ENCODE peak calls at places on chromosome 18, in nine cellular contexts. One of them, this sample, is unnamed.

GRCh38 chr18:58829263-58829662 is 35.4 kb upstream of the ZNF532 start:
- DNase-seq in mesendoderm: no peak
- DNase-seq in EH: peak
- DNase-seq in activated naive CD4-positive, alpha-beta T cell treated with anti-CD3 and anti-CD28 coated beads, Interleukin-2, amount 10 ng/mL, durations not matched to agents 7 days and 5 days: no peak
- DNase-seq in nephron progenitor cell: no peak
- DNase-seq in NCI-H748 treated with DMSO at 0.1 percent for 48 hours: no peak
- DNase-seq in activated CD8-positive, alpha-beta memory T cell treated with anti-CD3 and anti-CD28 coated beads, Interleukin-2, amount 50 U/mL, for 48 hours: no peak
- DNase-seq in upper lobe of left lung: no peak
- DNase-seq in RWPE1: no peak
- DNase-seq in this sample: no peak

GRCh38 chr18:76476665-76477561 is 18.1 kb downstream of the ZNF516 start:
- DNase-seq in activated CD8-positive, alpha-beta memory T cell treated with anti-CD3 and anti-CD28 coated beads, Interleukin-2, amount 50 U/mL, for 48 hours: peak
- DNase-seq in activated naive CD4-positive, alpha-beta T cell treated with anti-CD3 and anti-CD28 coated beads, Interleukin-2, amount 10 ng/mL, durations not matched to agents 7 days and 5 days: no peak
- DNase-seq in NCI-H748 treated with DMSO at 0.1 percent for 48 hours: no peak
- DNase-seq in EH: peak
- DNase-seq in nephron progenitor cell: no peak
- DNase-seq in RWPE1: peak
- DNase-seq in upper lobe of left lung: no peak
- DNase-seq in mesendoderm: no peak
- DNase-seq in this sample: no peak

GRCh38 chr18:2089416-2089815 is 481.9 kb downstream of the METTL4 start:
- DNase-seq in nephron progenitor cell: no peak
- DNase-seq in upper lobe of left lung: no peak
- DNase-seq in activated naive CD4-positive, alpha-beta T cell treated with anti-CD3 and anti-CD28 coated beads, Interleukin-2, amount 10 ng/mL, durations not matched to agents 7 days and 5 days: no peak
- DNase-seq in EH: no peak
- DNase-seq in NCI-H748 treated with DMSO at 0.1 percent for 48 hours: no peak
- DNase-seq in RWPE1: no peak
- DNase-seq in mesendoderm: no peak
- DNase-seq in activated CD8-positive, alpha-beta memory T cell treated with anti-CD3 and anti-CD28 coated beads, Interleukin-2, amount 50 U/mL, for 48 hours: no peak
- DNase-seq in this sample: no peak

GRCh38 chr18:7601249-7601620 is 34.1 kb downstream of the PTPRM start:
- DNase-seq in EH: peak
- DNase-seq in nephron progenitor cell: no peak
- DNase-seq in RWPE1: no peak
- DNase-seq in NCI-H748 treated with DMSO at 0.1 percent for 48 hours: no peak
- DNase-seq in activated CD8-positive, alpha-beta memory T cell treated with anti-CD3 and anti-CD28 coated beads, Interleukin-2, amount 50 U/mL, for 48 hours: no peak
- DNase-seq in mesendoderm: peak
- DNase-seq in upper lobe of left lung: no peak
- DNase-seq in activated naive CD4-positive, alpha-beta T cell treated with anti-CD3 and anti-CD28 coated beads, Interleukin-2, amount 10 ng/mL, durations not matched to agents 7 days and 5 days: no peak
- DNase-seq in this sample: peak

GRCh38 chr18:23943104-23943503 is 71.5 kb upstream of the TTC39C start:
- DNase-seq in NCI-H748 treated with DMSO at 0.1 percent for 48 hours: no peak
- DNase-seq in EH: no peak
- DNase-seq in activated CD8-positive, alpha-beta memory T cell treated with anti-CD3 and anti-CD28 coated beads, Interleukin-2, amount 50 U/mL, for 48 hours: no peak
- DNase-seq in RWPE1: no peak
- DNase-seq in upper lobe of left lung: peak
- DNase-seq in activated naive CD4-positive, alpha-beta T cell treated with anti-CD3 and anti-CD28 coated beads, Interleukin-2, amount 10 ng/mL, durations not matched to agents 7 days and 5 days: peak
- DNase-seq in nephron progenitor cell: no peak
- DNase-seq in mesendoderm: no peak
- DNase-seq in this sample: no peak

GRCh38 chr18:63161032-63161727 is 158.4 kb downstream of the BCL2 start:
- DNase-seq in upper lobe of left lung: no peak
- DNase-seq in RWPE1: no peak
- DNase-seq in EH: no peak
- DNase-seq in nephron progenitor cell: no peak
- DNase-seq in NCI-H748 treated with DMSO at 0.1 percent for 48 hours: no peak
- DNase-seq in activated naive CD4-positive, alpha-beta T cell treated with anti-CD3 and anti-CD28 coated beads, Interleukin-2, amount 10 ng/mL, durations not matched to agents 7 days and 5 days: no peak
- DNase-seq in mesendoderm: no peak
- DNase-seq in activated CD8-positive, alpha-beta memory T cell treated with anti-CD3 and anti-CD28 coated beads, Interleukin-2, amount 50 U/mL, for 48 hours: no peak
- DNase-seq in this sample: no peak

GRCh38 chr18:79962311-79962710 is 2.1 kb upstream of the HSBP1L1 start:
- DNase-seq in RWPE1: peak
- DNase-seq in activated CD8-positive, alpha-beta memory T cell treated with anti-CD3 and anti-CD28 coated beads, Interleukin-2, amount 50 U/mL, for 48 hours: no peak
- DNase-seq in NCI-H748 treated with DMSO at 0.1 percent for 48 hours: no peak
- DNase-seq in mesendoderm: no peak
- DNase-seq in upper lobe of left lung: peak
- DNase-seq in activated naive CD4-positive, alpha-beta T cell treated with anti-CD3 and anti-CD28 coated beads, Interleukin-2, amount 10 ng/mL, durations not matched to agents 7 days and 5 days: no peak
- DNase-seq in EH: peak
- DNase-seq in nephron progenitor cell: no peak
- DNase-seq in this sample: no peak

GRCh38 chr18:36365836-36366775 is 68.6 kb downstream of the FHOD3 start:
- DNase-seq in activated CD8-positive, alpha-beta memory T cell treated with anti-CD3 and anti-CD28 coated beads, Interleukin-2, amount 50 U/mL, for 48 hours: no peak
- DNase-seq in nephron progenitor cell: no peak
- DNase-seq in EH: no peak
- DNase-seq in activated naive CD4-positive, alpha-beta T cell treated with anti-CD3 and anti-CD28 coated beads, Interleukin-2, amount 10 ng/mL, durations not matched to agents 7 days and 5 days: no peak
- DNase-seq in RWPE1: no peak
- DNase-seq in NCI-H748 treated with DMSO at 0.1 percent for 48 hours: no peak
- DNase-seq in upper lobe of left lung: no peak
- DNase-seq in mesendoderm: no peak
- DNase-seq in this sample: no peak

GRCh38 chr18:61845212-61845611 is 47.6 kb downstream of the RNF152 start:
- DNase-seq in mesendoderm: no peak
- DNase-seq in activated CD8-positive, alpha-beta memory T cell treated with anti-CD3 and anti-CD28 coated beads, Interleukin-2, amount 50 U/mL, for 48 hours: no peak
- DNase-seq in activated naive CD4-positive, alpha-beta T cell treated with anti-CD3 and anti-CD28 coated beads, Interleukin-2, amount 10 ng/mL, durations not matched to agents 7 days and 5 days: no peak
- DNase-seq in upper lobe of left lung: no peak
- DNase-seq in RWPE1: no peak
- DNase-seq in nephron progenitor cell: no peak
- DNase-seq in EH: no peak
- DNase-seq in NCI-H748 treated with DMSO at 0.1 percent for 48 hours: no peak
- DNase-seq in this sample: no peak

GRCh38 chr18:38651736-38652135 is 1086.1 kb upstream of the CELF4 start:
- DNase-seq in activated naive CD4-positive, alpha-beta T cell treated with anti-CD3 and anti-CD28 coated beads, Interleukin-2, amount 10 ng/mL, durations not matched to agents 7 days and 5 days: no peak
- DNase-seq in upper lobe of left lung: no peak
- DNase-seq in mesendoderm: no peak
- DNase-seq in RWPE1: no peak
- DNase-seq in activated CD8-positive, alpha-beta memory T cell treated with anti-CD3 and anti-CD28 coated beads, Interleukin-2, amount 50 U/mL, for 48 hours: no peak
- DNase-seq in nephron progenitor cell: no peak
- DNase-seq in EH: no peak
- DNase-seq in NCI-H748 treated with DMSO at 0.1 percent for 48 hours: no peak
- DNase-seq in this sample: no peak

GRCh38 chr18:55382277-55382805 is 205.7 kb downstream of the TCF4 start:
- DNase-seq in mesendoderm: no peak
- DNase-seq in upper lobe of left lung: no peak
- DNase-seq in EH: no peak
- DNase-seq in nephron progenitor cell: no peak
- DNase-seq in RWPE1: no peak
- DNase-seq in activated CD8-positive, alpha-beta memory T cell treated with anti-CD3 and anti-CD28 coated beads, Interleukin-2, amount 50 U/mL, for 48 hours: no peak
- DNase-seq in NCI-H748 treated with DMSO at 0.1 percent for 48 hours: no peak
- DNase-seq in activated naive CD4-positive, alpha-beta T cell treated with anti-CD3 and anti-CD28 coated beads, Interleukin-2, amount 10 ng/mL, durations not matched to agents 7 days and 5 days: no peak
- DNase-seq in this sample: no peak

GRCh38 chr18:905948-906415 is 1.3 kb downstream of the ADCYAP1 start:
- DNase-seq in RWPE1: no peak
- DNase-seq in activated CD8-positive, alpha-beta memory T cell treated with anti-CD3 and anti-CD28 coated beads, Interleukin-2, amount 50 U/mL, for 48 hours: peak
- DNase-seq in mesendoderm: peak
- DNase-seq in EH: no peak
- DNase-seq in upper lobe of left lung: no peak
- DNase-seq in NCI-H748 treated with DMSO at 0.1 percent for 48 hours: no peak
- DNase-seq in nephron progenitor cell: peak
- DNase-seq in activated naive CD4-positive, alpha-beta T cell treated with anti-CD3 and anti-CD28 coated beads, Interleukin-2, amount 10 ng/mL, durations not matched to agents 7 days and 5 days: no peak
- DNase-seq in this sample: no peak

GRCh38 chr18:457533-457932 is 43.0 kb downstream of the COLEC12 start:
- DNase-seq in RWPE1: no peak
- DNase-seq in nephron progenitor cell: no peak
- DNase-seq in activated CD8-positive, alpha-beta memory T cell treated with anti-CD3 and anti-CD28 coated beads, Interleukin-2, amount 50 U/mL, for 48 hours: no peak
- DNase-seq in EH: no peak
- DNase-seq in mesendoderm: no peak
- DNase-seq in upper lobe of left lung: peak
- DNase-seq in NCI-H748 treated with DMSO at 0.1 percent for 48 hours: no peak
- DNase-seq in activated naive CD4-positive, alpha-beta T cell treated with anti-CD3 and anti-CD28 coated beads, Interleukin-2, amount 10 ng/mL, durations not matched to agents 7 days and 5 days: no peak
- DNase-seq in this sample: no peak

GRCh38 chr18:49859006-49859359 is 45.6 kb upstream of the ACAA2 start:
- DNase-seq in NCI-H748 treated with DMSO at 0.1 percent for 48 hours: no peak
- DNase-seq in activated CD8-positive, alpha-beta memory T cell treated with anti-CD3 and anti-CD28 coated beads, Interleukin-2, amount 50 U/mL, for 48 hours: no peak
- DNase-seq in RWPE1: no peak
- DNase-seq in activated naive CD4-positive, alpha-beta T cell treated with anti-CD3 and anti-CD28 coated beads, Interleukin-2, amount 10 ng/mL, durations not matched to agents 7 days and 5 days: no peak
- DNase-seq in mesendoderm: no peak
- DNase-seq in upper lobe of left lung: peak
- DNase-seq in nephron progenitor cell: no peak
- DNase-seq in EH: no peak
- DNase-seq in this sample: no peak

GRCh38 chr18:55356815-55357214 is 231.2 kb downstream of the TCF4 start:
- DNase-seq in mesendoderm: no peak
- DNase-seq in upper lobe of left lung: no peak
- DNase-seq in NCI-H748 treated with DMSO at 0.1 percent for 48 hours: no peak
- DNase-seq in RWPE1: no peak
- DNase-seq in activated naive CD4-positive, alpha-beta T cell treated with anti-CD3 and anti-CD28 coated beads, Interleukin-2, amount 10 ng/mL, durations not matched to agents 7 days and 5 days: no peak
- DNase-seq in activated CD8-positive, alpha-beta memory T cell treated with anti-CD3 and anti-CD28 coated beads, Interleukin-2, amount 50 U/mL, for 48 hours: no peak
- DNase-seq in EH: no peak
- DNase-seq in nephron progenitor cell: no peak
- DNase-seq in this sample: no peak

This sample was measured in H54.